ENCODE peak calls at places on chromosomes 7 and 10, in six cellular contexts. A is neural progenitor cell, D is adrenal gland, X is aorta, N is uterus, T is A549. R is an unnamed sample.
A peak's percentile ranks its signal among the peaks of the same experiment; 100 is the strongest.

GRCh38 chr7:35755711-35756110 is 45.1 kb upstream of the SEPTIN7 start:
- DNase-seq in A (no peak), D (no peak), X (no peak), N (no peak), T (no peak), R (no peak)

GRCh38 chr10:86687750-86688149 is 19.4 kb downstream of the LDB3 start:
- DNase-seq in A (no peak), D (no peak), X (no peak), N (no peak), T (no peak), R (no peak)

GRCh38 chr10:103820101-103821062 is 35.0 kb downstream of the SH3PXD2A start:
- DNase-seq in A (no peak), D (peak; percentile 35), X (peak; percentile 82), N (peak; percentile 72), T (no peak), R (peak; percentile 64)

GRCh38 chr10:110067960-110068770 is 60.4 kb downstream of the ADD3 start:
- DNase-seq in A (peak; percentile 26), D (peak; percentile 15), X (peak; percentile 53), N (no peak), T (no peak), R (peak; percentile 82)

GRCh38 chr10:18918545-18918944 is 130.1 kb upstream of the MALRD1 start:
- DNase-seq in A (no peak), D (no peak), X (no peak), N (no peak), T (no peak), R (no peak)

GRCh38 chr7:47484923-47485639 is 96.8 kb downstream of the TNS3 start:
- DNase-seq in A (no peak), D (no peak), X (peak; percentile 35), N (no peak), T (no peak), R (no peak)

GRCh38 chr7:128410092-128410665 is 397 bp upstream of the IMPDH1 start:
- DNase-seq in A (peak; percentile 81), D (peak; percentile 55), X (peak; percentile 81), N (no peak), T (peak; percentile 71), R (peak; percentile 83)

GRCh38 chr7:105454058-105454739 is 65.5 kb upstream of the SRPK2 start:
- DNase-seq in A (no peak), D (no peak), X (no peak), N (no peak), T (no peak), R (peak; percentile 59)

GRCh38 chr10:129853236-129853946 is 110.7 kb downstream of the EBF3 start:
- DNase-seq in A (no peak), D (no peak), X (no peak), N (no peak), T (peak; percentile 48), R (no peak)

GRCh38 chr7:132276252-132276651 is 300.0 kb downstream of the PLXNA4 start:
- DNase-seq in A (no peak), D (no peak), X (no peak), N (no peak), T (no peak), R (no peak)

GRCh38 chr7:149884541-149884940 is 10.8 kb downstream of the ATP6V0E2 start:
- DNase-seq in A (no peak), D (no peak), X (peak; percentile 49), N (no peak), T (no peak), R (peak; percentile 25)

GRCh38 chr7:29109815-29110385 is 36.4 kb downstream of the CPVL start:
- DNase-seq in A (no peak), D (peak; percentile 5), X (no peak), N (no peak), T (no peak), R (no peak)

GRCh38 chr10:60916025-60916424 is 28.0 kb downstream of the RHOBTB1 start:
- DNase-seq in A (no peak), D (no peak), X (no peak), N (no peak), T (no peak), R (no peak)

GRCh38 chr10:125953778-125954385 is 57.5 kb downstream of the FANK1 start:
- DNase-seq in A (no peak), D (no peak), X (no peak), N (no peak), T (no peak), R (no peak)

GRCh38 chr7:134724606-134725005 is 54.8 kb upstream of the CALD1 start:
- DNase-seq in A (peak; percentile 31), D (no peak), X (no peak), N (no peak), T (peak; percentile 44), R (peak; percentile 17)

GRCh38 chr10:50316695-50317648 is 65.7 kb upstream of the ASAH2 start:
- DNase-seq in A (no peak), D (no peak), X (no peak), N (no peak), T (no peak), R (no peak)

GRCh38 chr7:141073641-141074161 is at the start of gene TMEM178B:
- DNase-seq in A (peak; percentile 63), D (peak; percentile 4), X (no peak), N (no peak), T (no peak), R (peak; percentile 40)

GRCh38 chr10:8037941-8038894 is 16.3 kb upstream of the GATA3 start:
- DNase-seq in A (peak; percentile 33), D (no peak), X (no peak), N (no peak), T (no peak), R (no peak)

GRCh38 chr10:73590881-73591577 is at the start of gene USP54:
- DNase-seq in A (peak; percentile 69), D (no peak), X (no peak), N (no peak), T (no peak), R (peak; percentile 68)

GRCh38 chr10:28991738-28992270 is 297.1 kb upstream of the LYZL1 start:
- DNase-seq in A (peak; percentile 66), D (peak; percentile 38), X (no peak), N (peak; percentile 28), T (peak; percentile 60), R (peak; percentile 75)

GRCh38 chr10:100516847-100517246 is 2.8 kb downstream of the SEC31B start:
- DNase-seq in A (no peak), D (no peak), X (no peak), N (no peak), T (peak; percentile 21), R (peak; percentile 36)

GRCh38 chr7:100966542-100967291 is 2.6 kb upstream of the MUC12 start:
- DNase-seq in A (peak; percentile 36), D (no peak), X (peak; percentile 56), N (no peak), T (no peak), R (no peak)

GRCh38 chr10:49542353-49542752 is 3.4 kb upstream of the ERCC6 start:
- DNase-seq in A (no peak), D (no peak), X (no peak), N (no peak), T (no peak), R (no peak)

GRCh38 chr10:122515022-122515424 is 45.5 kb upstream of the DMBT1 start:
- DNase-seq in A (no peak), D (no peak), X (no peak), N (no peak), T (no peak), R (no peak)

GRCh38 chr10:122516733-122517132 is 43.8 kb upstream of the DMBT1 start:
- DNase-seq in A (no peak), D (no peak), X (no peak), N (no peak), T (no peak), R (no peak)

GRCh38 chr10:122515588-122516231 is 44.8 kb upstream of the DMBT1 start:
- DNase-seq in A (no peak), D (no peak), X (no peak), N (no peak), T (no peak), R (peak; percentile 50)

GRCh38 chr10:122513053-122513452 is 47.5 kb upstream of the DMBT1 start:
- DNase-seq in A (no peak), D (no peak), X (no peak), N (no peak), T (no peak), R (no peak)

DNA sequence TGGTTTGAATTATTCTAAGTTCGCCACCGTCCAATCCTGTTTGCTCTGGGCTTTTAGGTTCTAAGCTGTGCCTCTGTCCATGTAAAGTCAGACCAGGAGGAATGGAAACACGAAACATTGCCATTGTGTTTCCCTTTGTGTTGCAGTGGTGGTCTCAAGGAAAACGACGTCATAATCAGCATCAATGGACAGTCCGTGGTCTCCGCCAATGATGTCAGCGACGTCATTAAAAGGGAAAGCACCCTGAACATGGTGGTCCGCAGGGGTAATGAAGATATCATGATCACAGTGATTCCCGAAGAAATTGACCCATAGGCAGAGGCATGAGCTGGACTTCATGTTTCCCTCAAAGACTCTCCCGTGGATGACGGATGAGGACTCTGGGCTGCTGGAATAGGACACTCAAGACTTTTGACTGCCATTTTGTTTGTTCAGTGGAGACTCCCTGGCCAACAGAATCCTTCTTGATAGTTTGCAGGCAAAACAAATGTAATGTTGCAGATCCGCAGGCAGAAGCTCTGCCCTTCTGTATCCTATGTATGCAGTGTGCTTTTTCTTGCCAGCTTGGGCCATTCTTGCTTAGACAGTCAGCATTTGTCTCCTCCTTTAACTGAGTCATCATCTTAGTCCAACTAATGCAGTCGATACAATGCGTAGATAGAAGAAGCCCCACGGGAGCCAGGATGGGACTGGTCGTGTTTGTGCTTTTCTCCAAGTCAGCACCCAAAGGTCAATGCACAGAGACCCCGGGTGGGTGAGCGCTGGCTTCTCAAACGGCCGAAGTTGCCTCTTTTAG is 46.3 kb upstream of the DMBT1 start:
- DNase-seq in A (no peak), D (no peak), X (no peak), N (no peak), T (no peak), R (no peak)
- H3K27ac ChIP-seq in A (no peak overlapping the region), D (no peak overlapping the region), X (no peak overlapping the region), N (no peak overlapping the region), T (no peak overlapping the region), R (no peak overlapping the region)

GRCh38 chr10:72106896-72107295 is 18.5 kb upstream of the SPOCK2 start:
- DNase-seq in A (no peak), D (no peak), X (no peak), N (no peak), T (no peak), R (no peak)
- H3K4me3 ChIP-seq in A (no peak overlapping the region), D (no peak overlapping the region), X (no peak overlapping the region), N (no peak overlapping the region), T (no peak overlapping the region), R (no peak overlapping the region)

GRCh38 chr10:120457431-120458172 is 575 bp downstream of the PLPP4 start:
- DNase-seq in A (peak; percentile 32), D (no peak), X (no peak), N (no peak), T (no peak), R (no peak)

GRCh38 chr10:120460191-120460590 is 3.2 kb downstream of the PLPP4 start:
- DNase-seq in A (no peak), D (no peak), X (no peak), N (no peak), T (no peak), R (no peak)

GRCh38 chr10:120456626-120457430 is at the start of gene PLPP4:
- DNase-seq in A (peak; percentile 78), D (peak; percentile 8), X (peak; percentile 47), N (no peak), T (no peak), R (peak; percentile 66)

GRCh38 chr10:120459185-120459584 is 2.2 kb downstream of the PLPP4 start:
- DNase-seq in A (no peak), D (no peak), X (no peak), N (no peak), T (no peak), R (no peak)

GRCh38 chr10:120458432-120458831 is 1.4 kb downstream of the PLPP4 start:
- DNase-seq in A (no peak), D (no peak), X (no peak), N (no peak), T (no peak), R (no peak)
- H3K4me1 ChIP-seq in A (peaks cover 10% of the 10 kb centered on the region), D (peaks cover 5% of the 10 kb centered on the region), X (no peaks in the 10 kb centered on the region), N (peaks cover 7% of the 10 kb centered on the region), T (no peaks in the 10 kb centered on the region), R (no peaks in the 10 kb centered on the region)

GRCh38 chr10:93363891-93364648 is 118.1 kb downstream of the MYOF start:
- DNase-seq in A (no peak), D (peak; percentile 51), X (peak; percentile 63), N (no peak), T (no peak), R (peak; percentile 40)
- H3K27ac ChIP-seq in A (no peak overlapping the region), D (no peak overlapping the region), X (no peak overlapping the region), N (no peak overlapping the region), T (no peak overlapping the region), R (no peak overlapping the region)

R was measured in SJCRH30.